ENCODE peak calls at places on chromosomes 2 and 18, in six cellular contexts. R is K562, T is HepG2, N is GM12891, J is GM12878, X is H1. B is an unnamed sample.

GRCh38 chr2:5227062-5227699 is 465.0 kb upstream of the SOX11 start:
- DNase-seq in X (no peak), J (no peak), N (no peak), T (no peak), R (no peak), B (no peak)

GRCh38 chr2:171889808-171890207 is 4.2 kb downstream of the SLC25A12 start:
- DNase-seq in T (no peak), N (no peak), X (no peak), J (no peak), R (no peak), B (no peak)

GRCh38 chr18:12886498-12887126 is 2.6 kb upstream of the PTPN2 start:
- DNase-seq in T (peak), N (no peak), X (no peak), J (no peak), R (no peak), B (no peak)

GRCh38 chr2:135076556-135076955 is 24.5 kb downstream of the RAB3GAP1 start:
- DNase-seq in T (no peak), J (no peak), R (no peak), X (no peak), N (no peak), B (no peak)

GRCh38 chr2:239814136-239814916 is 210.8 kb downstream of the NDUFA10 start:
- DNase-seq in X (no peak), N (no peak), J (no peak), T (no peak), R (peak), B (no peak)

GRCh38 chr2:197078535-197078934 is 152.0 kb upstream of the PGAP1 start:
- DNase-seq in R (no peak), J (no peak), N (no peak), X (no peak), T (no peak), B (no peak)

GRCh38 chr2:184155791-184156190 is 442.5 kb upstream of the ZNF804A start:
- DNase-seq in J (no peak), T (no peak), X (no peak), R (no peak), N (no peak), B (no peak)

GRCh38 chr2:196900843-196901242 is 25.7 kb downstream of the PGAP1 start:
- DNase-seq in R (no peak), T (no peak), J (no peak), X (no peak), N (no peak), B (no peak)

GRCh38 chr2:119233326-119234020 is 9.8 kb downstream of the STEAP3 start:
- DNase-seq in R (no peak), N (peak), T (no peak), J (no peak), X (no peak), B (no peak)

GRCh38 chr18:37405229-37405628 is 160.4 kb downstream of the CELF4 start:
- DNase-seq in T (no peak), N (no peak), J (no peak), R (no peak), X (no peak), B (no peak)

GRCh38 chr2:215749092-215749957 is 264.0 kb downstream of the MREG start:
- DNase-seq in R (no peak), X (no peak), T (peak), N (no peak), J (no peak), B (no peak)

GRCh38 chr2:104854507-104855173 is 725 bp downstream of the POU3F3 start:
- DNase-seq in N (no peak), T (no peak), X (peak), R (no peak), J (no peak), B (no peak)

GRCh38 chr2:100793982-100794381 is 26.0 kb upstream of the NPAS2 start:
- DNase-seq in J (no peak), T (no peak), X (no peak), R (peak), N (no peak), B (no peak)

GRCh38 chr2:29223851-29224692 is 108.9 kb downstream of the CLIP4 start:
- DNase-seq in X (no peak), J (no peak), T (no peak), R (no peak), N (no peak), B (no peak)

GRCh38 chr2:164841719-164842623 is at the start of gene COBLL1:
- DNase-seq in N (peak), X (peak), T (peak), J (no peak), R (peak), B (peak)

GRCh38 chr2:226426292-226426736 is 373.3 kb downstream of the IRS1 start:
- DNase-seq in X (no peak), N (no peak), T (peak), R (no peak), J (no peak), B (no peak)

GRCh38 chr2:69482471-69482870 is 45.2 kb upstream of the NFU1 start:
- DNase-seq in R (no peak), X (no peak), J (no peak), T (no peak), N (no peak), B (no peak)

GRCh38 chr2:201358684-201359083 is 1.5 kb upstream of the FLACC1 start:
- DNase-seq in T (no peak), R (no peak), J (no peak), X (no peak), N (no peak), B (no peak)

GRCh38 chr18:76493213-76494107 is 1.6 kb downstream of the ZNF516 start:
- DNase-seq in N (peak), T (peak), X (no peak), J (no peak), R (peak), B (no peak)
- TF ChIP-seq POLR2A in N (no peak), T (no peak), X (no peak), J (no peak), R (no peak), B (no peak)

GRCh38 chr2:202519453-202519852 is 115.3 kb upstream of the FAM117B start:
- DNase-seq in R (no peak), J (no peak), X (no peak), N (no peak), T (no peak), B (no peak)
- TF ChIP-seq TAF1 in R (no peak), J (no peak), X (no peak), N (no peak), T (no peak), B (no peak)

DNA sequence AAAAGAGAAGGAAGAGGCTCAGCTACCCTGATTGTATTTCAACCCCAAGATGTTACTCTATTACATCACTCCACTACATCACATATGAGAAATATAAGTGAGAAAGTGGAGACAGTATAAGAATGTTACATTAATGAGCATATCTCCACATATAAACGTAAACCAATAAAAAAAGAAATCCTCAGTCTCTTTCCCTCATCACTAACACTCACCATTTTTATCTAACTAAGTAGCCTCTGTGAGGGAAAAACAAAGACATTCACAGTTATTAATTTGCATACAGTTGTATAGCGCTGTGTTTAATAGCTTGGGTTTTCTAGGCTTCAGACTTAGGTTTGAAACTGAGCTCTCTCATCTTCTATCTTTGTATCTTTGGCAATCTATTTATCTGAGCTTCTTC is 489.1 kb upstream of the LRRTM4 start:
- DNase-seq in R (no peak), N (no peak), T (no peak), X (no peak), J (no peak), B (no peak)
- TF ChIP-seq POLR2A in R (no peak), N (no peak), T (no peak), X (no peak), J (no peak), B (no peak)

DNA sequence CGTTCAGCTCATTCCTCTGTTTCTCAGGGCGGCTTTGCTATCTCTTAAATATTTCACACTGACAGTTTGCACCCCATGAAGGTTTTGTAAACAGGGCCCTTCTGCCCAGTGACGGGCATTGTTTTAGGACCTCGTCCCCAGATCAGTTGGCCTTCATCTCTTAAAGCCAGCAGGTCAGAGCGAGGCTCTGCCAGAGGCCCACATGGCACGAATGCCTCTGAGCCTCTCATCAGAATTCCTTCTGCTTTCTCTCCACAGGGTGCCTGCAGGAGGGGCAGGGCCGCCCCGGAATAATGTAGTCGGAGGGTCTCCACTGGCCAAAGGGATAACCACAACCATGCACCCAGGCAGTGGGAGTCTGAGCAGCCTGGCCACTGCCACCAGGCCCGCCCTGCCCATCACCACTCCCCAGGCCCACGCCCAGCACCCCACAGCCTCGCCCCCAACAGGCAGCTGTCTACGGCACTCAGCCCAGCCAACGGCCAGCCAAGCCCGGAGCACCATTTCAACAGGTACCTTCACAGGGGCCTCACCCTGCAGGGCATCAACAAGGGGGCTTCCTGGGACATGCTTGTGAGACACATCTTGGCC is 177.0 kb downstream of the SEPTIN10 start:
- DNase-seq in X (no peak), R (no peak), N (no peak), T (no peak), J (no peak), B (no peak)
- TF ChIP-seq TAF1 in X (no peak), R (no peak), N (no peak), T (no peak), J (no peak), B (no peak)

DNA sequence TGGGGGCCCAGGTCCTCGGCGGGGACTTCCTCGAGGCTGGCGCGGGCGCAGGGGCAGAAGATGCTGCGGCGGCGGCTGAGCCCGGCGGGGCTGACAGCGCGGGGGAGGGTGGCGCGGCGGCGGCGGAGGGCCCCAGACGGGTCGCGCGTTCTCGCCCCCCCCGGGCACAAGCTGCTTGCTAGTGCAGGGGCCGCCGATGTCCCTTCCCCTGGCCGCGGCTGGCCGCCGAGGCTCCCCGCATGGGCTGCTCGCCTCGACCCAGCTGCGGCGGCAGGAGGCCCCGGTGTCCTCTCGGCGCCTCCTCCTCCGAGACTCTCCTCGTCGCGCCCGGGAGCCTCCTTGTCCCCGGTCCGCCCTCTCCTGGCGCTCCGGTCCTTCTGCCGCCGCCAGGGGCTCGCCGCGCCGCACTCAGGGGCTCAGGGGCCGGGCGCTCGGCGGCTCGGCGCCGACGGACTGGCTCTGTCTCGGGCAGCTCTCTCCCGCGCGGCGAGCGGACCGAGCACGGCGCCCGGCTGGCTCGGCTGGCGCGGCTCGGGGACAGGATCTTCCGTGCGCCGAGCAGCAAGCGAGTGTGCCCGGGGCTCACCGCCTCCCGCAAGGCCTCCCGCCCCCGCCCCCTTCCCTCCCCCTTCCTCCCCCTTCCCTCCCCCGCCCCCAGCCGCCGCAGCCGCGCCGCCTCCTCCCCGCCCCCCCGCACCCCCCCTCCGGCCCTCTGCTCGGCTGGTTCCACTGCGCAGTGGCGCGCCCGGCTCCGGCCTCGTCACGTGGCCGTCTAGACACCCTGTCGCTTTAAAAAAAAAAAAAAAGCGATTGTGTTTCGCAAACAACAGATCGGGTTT is 902 bp upstream of the SMAD7 start:
- DNase-seq in N (peak), X (peak), J (no peak), T (peak), R (peak), B (peak)
- TF ChIP-seq POLR2A in N (no peak), X (no peak), J (peak), T (no peak), R (no peak), B (peak)

GRCh38 chr2:12884713-12885282 is 168.1 kb downstream of the TRIB2 start:
- DNase-seq in T (no peak), X (no peak), N (no peak), R (no peak), J (no peak), B (no peak)
- TF ChIP-seq TAF1 in T (no peak), X (no peak), N (no peak), R (no peak), J (no peak), B (no peak)

DNA sequence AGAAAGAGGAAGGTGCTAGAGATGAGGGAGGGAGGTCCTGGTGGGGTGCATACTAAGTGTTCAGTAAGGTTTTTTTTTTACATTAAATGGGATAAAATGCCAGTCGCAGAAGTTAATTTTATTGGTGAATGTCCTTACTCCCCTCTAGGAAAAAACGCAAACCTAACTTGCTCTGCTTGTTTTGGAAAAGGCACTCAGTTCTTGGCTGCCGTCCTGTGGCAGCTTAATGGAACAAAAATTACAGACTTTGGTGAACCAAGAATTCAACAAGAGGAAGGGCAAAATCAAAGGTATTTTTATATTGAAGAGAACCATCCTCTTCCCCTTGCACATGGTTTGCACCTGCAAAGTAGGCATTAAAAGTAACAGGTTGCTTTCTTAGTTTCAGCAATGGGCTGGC is 12.7 kb upstream of the IL18R1 start:
- DNase-seq in R (no peak), X (no peak), J (no peak), T (no peak), N (no peak), B (no peak)
- TF ChIP-seq POLR2A in R (no peak), X (no peak), J (no peak), T (no peak), N (no peak), B (no peak)

GRCh38 chr2:20384949-20385348 is 34.3 kb upstream of the PUM2 start:
- DNase-seq in X (no peak), N (no peak), J (no peak), R (no peak), T (no peak), B (no peak)

GRCh38 chr2:20378341-20378740 is 27.7 kb upstream of the PUM2 start:
- DNase-seq in N (no peak), J (no peak), X (no peak), T (no peak), R (no peak), B (no peak)

GRCh38 chr2:20381457-20381856 is 30.8 kb upstream of the PUM2 start:
- DNase-seq in J (no peak), R (no peak), T (peak), N (no peak), X (no peak), B (no peak)

GRCh38 chr2:20378891-20379519 is 28.4 kb upstream of the PUM2 start:
- DNase-seq in T (peak), X (peak), J (no peak), R (peak), N (no peak), B (no peak)

GRCh38 chr2:20382965-20383800 is 32.5 kb upstream of the PUM2 start:
- DNase-seq in R (no peak), T (no peak), J (no peak), N (no peak), X (no peak), B (no peak)
- TF ChIP-seq TAF1 in R (no peak), T (no peak), J (no peak), N (no peak), X (no peak), B (no peak)

GRCh38 chr2:85665264-85665937 is 2.6 kb downstream of the SFTPB start:
- DNase-seq in J (no peak), T (no peak), N (no peak), X (no peak), R (no peak), B (no peak)
- TF ChIP-seq POLR2A in J (no peak), T (no peak), N (no peak), X (no peak), R (no peak), B (no peak)